ENCODE peak calls at places on chromosomes 3 and 15, in five cellular contexts. R is tibial artery, G is HepG2, D is fibroblast of lung, E is A549. M is an unnamed sample.

GRCh38 chr15:80849308-80849707 is 70.1 kb downstream of the CEMIP start:
- DNase-seq in G (no peak), D (peak; percentile 94), E (peak; percentile 41), R (no peak), M (peak; percentile 66)

GRCh38 chr3:71309342-71309741 is 274.2 kb downstream of the FOXP1 start:
- DNase-seq in R (no peak), E (no peak), G (no peak), D (no peak), M (no peak)

GRCh38 chr3:41169038-41169437 is 30.3 kb upstream of the CTNNB1 start:
- DNase-seq in G (no peak), E (no peak), R (no peak), D (peak; percentile 7), M (no peak)

GRCh38 chr15:76107169-76107568 is 47.4 kb downstream of the TMEM266 start:
- DNase-seq in D (peak; percentile 16), R (no peak), E (peak; percentile 46), G (no peak), M (peak; percentile 14)

GRCh38 chr3:72679540-72680198 is 168.6 kb downstream of the SHQ1 start:
- DNase-seq in G (no peak), E (no peak), D (peak; percentile 81), R (no peak), M (no peak)

GRCh38 chr3:45205126-45205525 is 21.0 kb downstream of the TMEM158 start:
- DNase-seq in D (peak; percentile 32), E (no peak), R (no peak), G (no peak), M (no peak)

GRCh38 chr15:40796508-40796907 is 10.4 kb upstream of the ZFYVE19 start:
- DNase-seq in R (no peak), E (no peak), G (no peak), D (no peak), M (no peak)

GRCh38 chr15:22930782-22931484 is 49.2 kb downstream of the CYFIP1 start:
- DNase-seq in D (peak; percentile 41), G (no peak), E (no peak), R (peak; percentile 82), M (peak; percentile 68)

GRCh38 chr3:100600181-100601042 is 9.0 kb upstream of the ADGRG7 start:
- DNase-seq in R (no peak), G (no peak), D (no peak), E (peak; percentile 4), M (no peak)

GRCh38 chr3:85355572-85355971 is 396.8 kb downstream of the CADM2 start:
- DNase-seq in R (no peak), D (no peak), G (no peak), E (no peak), M (no peak)

DNA sequence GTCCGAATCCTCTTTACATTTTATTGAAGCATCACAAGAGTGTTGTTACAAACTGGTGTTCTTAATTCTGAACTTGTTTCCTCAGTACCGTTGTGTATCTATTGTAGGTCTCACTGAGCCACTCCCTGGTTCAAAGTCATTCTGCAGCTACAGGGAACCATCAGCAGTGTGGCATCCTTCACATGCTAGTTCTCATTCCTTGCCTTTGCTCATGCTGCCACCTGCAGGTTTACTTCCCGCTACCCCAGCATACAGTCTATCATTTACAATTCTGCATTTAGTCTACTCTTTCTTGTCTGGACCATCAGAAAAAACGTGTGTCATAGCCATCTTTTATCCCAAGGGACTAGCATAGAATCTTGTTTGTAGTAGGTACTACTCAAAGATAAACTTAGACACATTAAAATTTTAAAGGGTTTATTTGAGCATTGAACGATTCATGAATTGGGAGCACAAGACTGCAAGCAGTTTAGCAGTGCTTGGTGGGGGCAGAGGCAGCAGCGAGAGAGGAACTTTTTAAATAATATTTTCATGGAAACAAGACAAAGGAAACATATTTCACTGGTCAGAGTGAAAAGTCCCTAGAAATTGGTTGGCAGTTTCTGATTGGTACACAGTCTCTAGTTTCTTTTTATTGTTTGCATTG is 402.1 kb downstream of the CADM2 start:
- DNase-seq in R (no peak), E (peak; percentile 73), G (peak; percentile 58), D (peak; percentile 23), M (peak; percentile 30)
- TF ChIP-seq CTCF in R (no peak), E (peak; percentile 67), G (peak; percentile 79), D (peak; percentile 16), M (no peak)

DNA sequence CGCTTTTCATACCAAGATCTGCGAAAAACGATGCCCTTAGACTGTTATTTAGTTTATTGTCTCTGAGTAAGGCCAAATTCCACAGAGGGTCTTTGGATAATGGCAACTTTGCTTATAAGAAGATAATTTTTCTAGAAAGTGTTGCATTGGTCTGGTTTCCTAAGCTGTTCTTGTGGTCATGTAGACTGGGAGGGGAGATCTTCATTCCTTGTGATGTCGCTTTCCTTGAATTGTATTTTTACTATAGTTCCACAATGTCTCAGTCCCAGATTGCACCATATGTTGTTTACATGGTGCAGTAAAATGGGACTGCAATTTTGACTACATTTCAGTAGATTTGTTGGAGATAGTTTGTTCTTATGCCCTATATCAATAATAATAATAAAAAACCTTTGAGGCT is 28.8 kb upstream of the ST3GAL6 start:
- DNase-seq in G (no peak), R (no peak), E (no peak), D (no peak), M (no peak)
- H3K4me3 ChIP-seq in G (peak overlapping the region; percentile 92), R (peak overlapping the region; percentile 96), E (no peak overlapping the region), D (peak overlapping the region; percentile 71), M (no peak overlapping the region)

GRCh38 chr3:93867425-93867824 is 106.3 kb downstream of the PROS1 start:
- DNase-seq in G (no peak), D (no peak), R (no peak), E (no peak), M (no peak)
- TF ChIP-seq CTCF in G (no peak), D (no peak), R (no peak), E (no peak), M (no peak)

GRCh38 chr3:39232859-39233258 is 40.5 kb upstream of the XIRP1 start:
- DNase-seq in R (no peak), D (no peak), G (no peak), E (no peak), M (no peak)
- H3K4me3 ChIP-seq in R (no peak overlapping the region), D (no peak overlapping the region), G (no peak overlapping the region), E (no peak overlapping the region), M (no peak overlapping the region)

DNA sequence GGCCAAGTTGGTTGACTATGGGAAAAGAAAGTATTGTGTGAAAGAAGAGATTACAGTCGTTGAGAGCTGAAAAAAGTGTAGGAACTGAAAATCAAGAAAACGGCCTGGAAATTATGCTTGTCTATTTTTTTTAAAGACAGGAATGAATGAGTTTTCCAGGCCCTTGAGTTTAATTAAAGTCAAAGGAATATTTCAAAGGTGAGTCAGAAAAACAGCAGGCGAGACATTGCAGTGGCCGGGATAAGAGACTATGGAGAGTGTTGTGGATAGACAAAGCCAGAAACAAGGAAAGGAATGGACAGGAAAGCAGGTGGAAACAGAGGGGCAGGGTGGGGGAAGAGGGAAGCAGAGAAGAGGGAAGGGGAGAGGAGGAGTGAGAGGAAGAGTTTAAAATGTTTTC is 275.1 kb upstream of the LRTM1 start:
- DNase-seq in R (no peak), E (no peak), D (peak; percentile 92), G (no peak), M (no peak)
- TF ChIP-seq CTCF in R (no peak), E (no peak), D (no peak), G (no peak), M (no peak)

GRCh38 chr15:67379530-67379929 is 124.9 kb downstream of the IQCH start:
- DNase-seq in R (no peak), D (no peak), E (no peak), G (no peak), M (no peak)
- H3K4me3 ChIP-seq in R (no peak overlapping the region), D (no peak overlapping the region), E (no peak overlapping the region), G (no peak overlapping the region), M (no peak overlapping the region)